ENCODE peak calls at places on chromosome 6, in four cellular contexts. B, G, D and Y are unnamed samples.
A peak's percentile ranks its signal among the peaks of the same experiment; 100 is the strongest.

GRCh38 chr6:25576920-25577319 is 75.1 kb upstream of the SCGN start:
- DNase-seq in B (no peak), G (no peak), D (no peak), Y (no peak)

GRCh38 chr6:93727447-93727846 is 308.1 kb upstream of the EPHA7 start:
- DNase-seq in B (no peak), G (no peak), D (peak; percentile 56), Y (no peak)

GRCh38 chr6:143676437-143677045 is 1.2 kb upstream of the PHACTR2 start:
- DNase-seq in B (no peak), G (no peak), D (no peak), Y (no peak)

GRCh38 chr6:166203003-166203640 is 35.5 kb upstream of the TBXT start:
- DNase-seq in B (no peak), G (no peak), D (no peak), Y (no peak)

GRCh38 chr6:137827977-137828815 is 38.9 kb upstream of the TNFAIP3 start:
- DNase-seq in B (no peak), G (peak; percentile 84), D (no peak), Y (no peak)

GRCh38 chr6:35728663-35729348 is 8.0 kb upstream of the ARMC12 start:
- DNase-seq in B (peak; percentile 71), G (no peak), D (no peak), Y (peak; percentile 61)

GRCh38 chr6:165748390-165748789 is 85.3 kb upstream of the PDE10A start:
- DNase-seq in B (no peak), G (no peak), D (no peak), Y (no peak)

GRCh38 chr6:28336284-28337024 is 506 bp upstream of the ZSCAN31 start:
- DNase-seq in B (no peak), G (peak; percentile 53), D (peak; percentile 63), Y (peak; percentile 65)

GRCh38 chr6:41638801-41639555 is 710 bp downstream of the MDFI start:
- DNase-seq in B (no peak), G (no peak), D (peak; percentile 33), Y (no peak)

GRCh38 chr6:160137130-160137988 is 15.7 kb downstream of the SLC22A1 start:
- DNase-seq in B (no peak), G (no peak), D (no peak), Y (no peak)

GRCh38 chr6:33720998-33721397 is 9.5 kb upstream of the UQCC2 start:
- DNase-seq in B (no peak), G (no peak), D (no peak), Y (no peak)

DNA sequence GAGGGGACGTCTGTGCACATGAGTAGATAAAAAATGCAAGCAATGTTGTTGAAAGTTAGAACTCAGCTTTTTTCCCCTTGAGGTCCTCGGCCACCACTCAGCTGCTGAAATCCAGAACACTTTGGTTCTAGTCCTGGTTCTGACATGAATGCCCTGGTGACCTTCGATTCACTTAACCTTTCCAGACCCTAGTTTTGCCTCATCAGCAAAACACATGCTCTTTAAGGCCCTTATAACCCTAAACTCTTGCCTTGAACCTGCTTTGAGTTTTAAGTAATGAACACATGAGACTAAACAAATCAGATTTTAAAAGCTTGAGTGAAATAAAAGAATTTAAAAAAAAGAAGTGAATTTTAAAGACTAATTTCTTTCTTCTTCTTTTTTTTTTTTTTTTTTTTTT is 33.4 kb downstream of the BMP6 start:
- DNase-seq in B (no peak), G (no peak), D (no peak), Y (no peak)
- H3K9me3 ChIP-seq in B (no peaks in the 10 kb centered on the region), G (no peaks in the 10 kb centered on the region), D (no peaks in the 10 kb centered on the region), Y (no peaks in the 10 kb centered on the region)

DNA sequence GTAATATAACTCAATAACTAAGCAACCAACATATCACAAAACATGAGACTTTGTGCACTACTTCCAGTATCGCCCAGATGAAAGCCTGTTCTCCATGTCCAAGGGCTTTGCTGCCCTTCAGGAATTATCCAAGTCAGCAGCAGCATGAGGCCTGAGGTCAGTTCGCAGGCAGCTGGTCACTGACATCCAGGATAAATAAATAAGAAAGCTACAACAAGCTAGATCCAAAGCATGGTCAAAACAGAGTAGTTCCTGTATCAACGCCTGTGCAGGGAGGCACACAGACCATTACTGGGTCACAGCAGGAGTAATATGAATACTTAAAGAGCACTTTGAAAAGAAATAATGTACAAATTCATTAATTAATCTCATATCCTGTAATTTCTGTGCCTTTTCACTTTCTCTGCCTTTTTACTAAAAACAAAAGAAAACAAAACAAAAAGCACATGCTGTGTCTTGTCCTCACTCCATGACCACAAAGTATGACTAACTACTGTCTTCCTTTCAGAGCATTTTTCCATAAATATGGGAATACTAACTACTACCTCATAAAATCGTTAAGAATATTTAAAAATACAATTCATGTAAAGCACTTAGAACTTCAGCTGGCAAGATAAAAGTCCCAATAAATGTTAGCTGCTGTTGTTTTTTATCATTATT is 374.9 kb upstream of the IRAK1BP1 start:
- DNase-seq in B (no peak), G (no peak), D (no peak), Y (no peak)
- H3K9ac ChIP-seq in B (no peak overlapping the region), G (no peak overlapping the region), D (no peak overlapping the region), Y (no peak overlapping the region)

GRCh38 chr6:105851181-105851580 is 235.0 kb upstream of the PRDM1 start:
- DNase-seq in B (no peak), G (no peak), D (peak; percentile 79), Y (no peak)

GRCh38 chr6:105849741-105850140 is 236.4 kb upstream of the PRDM1 start:
- DNase-seq in B (no peak), G (no peak), D (no peak), Y (no peak)

GRCh38 chr6:105855433-105855832 is 230.7 kb upstream of the PRDM1 start:
- DNase-seq in B (no peak), G (no peak), D (no peak), Y (no peak)

GRCh38 chr6:105850636-105851035 is 235.5 kb upstream of the PRDM1 start:
- DNase-seq in B (no peak), G (no peak), D (no peak), Y (no peak)

GRCh38 chr6:105851586-105851985 is 234.6 kb upstream of the PRDM1 start:
- DNase-seq in B (no peak), G (no peak), D (no peak), Y (no peak)
- H3K4me3 ChIP-seq in B (no peak overlapping the region), G (no peak overlapping the region), D (no peak overlapping the region), Y (no peak overlapping the region)

DNA sequence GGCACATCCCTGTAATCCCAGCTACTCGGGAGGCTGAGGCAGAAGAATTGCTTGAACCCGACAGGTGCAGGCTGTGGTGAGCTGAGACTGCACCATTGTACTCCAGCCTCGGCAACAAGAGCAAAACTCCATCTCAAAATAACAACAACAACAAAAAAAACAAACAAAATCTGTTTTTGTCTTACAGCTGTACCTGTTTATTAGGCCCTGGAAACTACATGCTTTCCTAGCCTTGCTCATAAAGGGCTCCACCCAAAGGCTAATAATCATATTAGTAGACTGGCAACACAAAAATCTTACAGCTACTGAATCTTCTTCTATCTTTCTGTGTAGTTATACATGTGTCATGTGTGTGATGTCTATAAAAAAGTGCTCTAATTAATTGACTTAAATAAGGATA is 503.9 kb upstream of the EYS start:
- DNase-seq in B (no peak), G (no peak), D (peak; percentile 11), Y (no peak)
- H3K9me3 ChIP-seq in B (no peaks in the 10 kb centered on the region), G (no peaks in the 10 kb centered on the region), D (no peaks in the 10 kb centered on the region), Y (no peaks in the 10 kb centered on the region)

DNA sequence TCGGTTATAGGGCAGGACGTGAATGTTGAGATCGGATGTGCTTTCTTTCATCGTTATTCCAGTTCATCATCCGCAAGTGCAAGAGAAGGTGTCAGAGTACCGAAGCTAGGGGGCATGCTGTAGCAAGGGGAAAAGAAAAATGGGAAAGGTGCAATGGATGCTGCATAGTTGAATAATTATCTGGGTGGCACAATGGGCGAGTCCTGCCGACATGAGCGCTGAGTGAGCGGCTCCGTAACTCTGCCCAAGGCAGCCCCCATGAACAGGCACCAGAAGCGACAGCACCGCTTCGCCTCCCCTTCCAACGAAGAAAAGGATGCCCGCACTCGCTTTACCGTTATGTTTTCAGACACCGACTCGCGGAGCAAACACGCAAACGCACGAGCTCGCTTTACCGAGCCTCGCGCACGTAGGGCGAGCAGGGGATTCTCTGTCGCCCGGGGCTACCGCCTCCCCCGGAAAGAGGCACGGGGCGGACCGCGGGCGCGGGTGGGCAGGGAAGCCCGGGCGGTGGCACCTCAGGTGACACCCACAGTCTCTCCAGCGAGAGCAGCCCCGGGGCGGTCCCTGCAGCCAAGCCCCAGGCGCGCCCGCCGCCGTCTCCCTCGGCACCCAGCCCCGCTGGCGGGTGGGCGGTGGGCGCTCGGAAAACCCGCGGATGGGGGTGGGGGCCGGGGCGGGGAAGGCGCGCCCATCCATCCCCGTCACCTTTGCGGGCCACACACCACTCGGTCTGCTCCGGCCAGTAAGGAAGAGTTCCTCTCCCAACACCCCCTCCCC is 654 bp downstream of the WASF1 start:
- DNase-seq in B (no peak), G (no peak), D (peak; percentile 64), Y (peak; percentile 55)
- H3K9ac ChIP-seq in B (peak overlapping the region; percentile 97), G (peak overlapping the region; percentile 37), D (peak overlapping the region; percentile 94), Y (peak overlapping the region; percentile 31)

GRCh38 chr6:11161031-11161966 is 49.8 kb upstream of the ERVFRD-1 start:
- DNase-seq in B (no peak), G (no peak), D (no peak), Y (no peak)
- H3K4me3 ChIP-seq in B (no peak overlapping the region), G (no peak overlapping the region), D (no peak overlapping the region), Y (no peak overlapping the region)

GRCh38 chr6:111686249-111686997 is 80.7 kb upstream of the TRAF3IP2 start:
- DNase-seq in B (no peak), G (no peak), D (no peak), Y (no peak)

GRCh38 chr6:111685058-111685457 is 79.4 kb upstream of the TRAF3IP2 start:
- DNase-seq in B (no peak), G (no peak), D (no peak), Y (no peak)

GRCh38 chr6:111683749-111684267 is 78.1 kb upstream of the TRAF3IP2 start:
- DNase-seq in B (no peak), G (no peak), D (peak; percentile 99), Y (no peak)

GRCh38 chr6:111687652-111688051 is 82.0 kb upstream of the TRAF3IP2 start:
- DNase-seq in B (no peak), G (no peak), D (no peak), Y (peak; percentile 68)

GRCh38 chr6:111685506-111685905 is 79.8 kb upstream of the TRAF3IP2 start:
- DNase-seq in B (no peak), G (no peak), D (no peak), Y (no peak)
- H3K9me3 ChIP-seq in B (no peaks in the 10 kb centered on the region), G (no peaks in the 10 kb centered on the region), D (no peaks in the 10 kb centered on the region), Y (no peaks in the 10 kb centered on the region)

GRCh38 chr6:82954351-82954750 is 111.3 kb downstream of the UBE3D start:
- DNase-seq in B (no peak), G (no peak), D (no peak), Y (no peak)
- H3K9ac ChIP-seq in B (no peak overlapping the region), G (no peak overlapping the region), D (no peak overlapping the region), Y (no peak overlapping the region)

GRCh38 chr6:158835616-158836221 is 16.6 kb upstream of the EZR start:
- DNase-seq in B (no peak), G (no peak), D (peak; percentile 77), Y (peak; percentile 76)
- H3K4me3 ChIP-seq in B (no peak overlapping the region), G (no peak overlapping the region), D (peak overlapping the region; percentile 23), Y (no peak overlapping the region)